ENCODE peak calls at places on chromosomes 3 and 15, in seven cellular contexts. One of them, this sample, is unnamed.
A peak's percentile ranks its signal among the peaks of the same experiment; 100 is the strongest.

GRCh38 chr3:22632566-22632965 is 570.6 kb upstream of the UBE2E2 start:
- DNase-seq in CD4-positive, CD25-positive, alpha-beta regulatory T cell: no peak
- DNase-seq in NCI-H2171: no peak
- DNase-seq in T-helper 2 cell: no peak
- DNase-seq in GM10248: no peak
- DNase-seq in uterus: no peak
- DNase-seq in AG10803: no peak
- DNase-seq in this sample: no peak

GRCh38 chr3:166860217-166860616 is 519.9 kb downstream of the ZBBX start:
- DNase-seq in CD4-positive, CD25-positive, alpha-beta regulatory T cell: no peak
- DNase-seq in NCI-H2171: no peak
- DNase-seq in T-helper 2 cell: no peak
- DNase-seq in GM10248: no peak
- DNase-seq in uterus: no peak
- DNase-seq in AG10803: no peak
- DNase-seq in this sample: no peak

GRCh38 chr3:4270726-4271125 is 32.4 kb upstream of the SETMAR start:
- DNase-seq in CD4-positive, CD25-positive, alpha-beta regulatory T cell: no peak
- DNase-seq in NCI-H2171: no peak
- DNase-seq in T-helper 2 cell: no peak
- DNase-seq in GM10248: no peak
- DNase-seq in uterus: no peak
- DNase-seq in AG10803: no peak
- DNase-seq in this sample: no peak

GRCh38 chr3:95297586-95297985 is 1234.7 kb downstream of the NSUN3 start:
- DNase-seq in CD4-positive, CD25-positive, alpha-beta regulatory T cell: no peak
- DNase-seq in NCI-H2171: no peak
- DNase-seq in T-helper 2 cell: no peak
- DNase-seq in GM10248: no peak
- DNase-seq in uterus: no peak
- DNase-seq in AG10803: no peak
- DNase-seq in this sample: no peak

GRCh38 chr15:93250905-93251304 is 161.9 kb upstream of the RGMA start:
- DNase-seq in CD4-positive, CD25-positive, alpha-beta regulatory T cell: no peak
- DNase-seq in NCI-H2171: no peak
- DNase-seq in T-helper 2 cell: no peak
- DNase-seq in GM10248: no peak
- DNase-seq in uterus: peak; percentile 27
- DNase-seq in AG10803: no peak
- DNase-seq in this sample: no peak

GRCh38 chr15:98689431-98689861 is 41.1 kb downstream of the IGF1R start:
- DNase-seq in CD4-positive, CD25-positive, alpha-beta regulatory T cell: no peak
- DNase-seq in NCI-H2171: no peak
- DNase-seq in T-helper 2 cell: no peak
- DNase-seq in GM10248: no peak
- DNase-seq in uterus: no peak
- DNase-seq in AG10803: peak; percentile 64
- DNase-seq in this sample: no peak

GRCh38 chr3:38347421-38348200 is 1.0 kb downstream of the XYLB start:
- DNase-seq in CD4-positive, CD25-positive, alpha-beta regulatory T cell: no peak
- DNase-seq in NCI-H2171: no peak
- DNase-seq in T-helper 2 cell: no peak
- DNase-seq in GM10248: no peak
- DNase-seq in uterus: no peak
- DNase-seq in AG10803: no peak
- DNase-seq in this sample: no peak

GRCh38 chr3:43455233-43455632 is 166.6 kb downstream of the ANO10 start:
- DNase-seq in CD4-positive, CD25-positive, alpha-beta regulatory T cell: no peak
- DNase-seq in NCI-H2171: no peak
- DNase-seq in T-helper 2 cell: no peak
- DNase-seq in GM10248: no peak
- DNase-seq in uterus: no peak
- DNase-seq in AG10803: peak; percentile 48
- DNase-seq in this sample: no peak

GRCh38 chr3:188729422-188729821 is 442.3 kb upstream of the TPRG1 start:
- DNase-seq in CD4-positive, CD25-positive, alpha-beta regulatory T cell: no peak
- DNase-seq in NCI-H2171: no peak
- DNase-seq in T-helper 2 cell: no peak
- DNase-seq in GM10248: no peak
- DNase-seq in uterus: no peak
- DNase-seq in AG10803: no peak
- DNase-seq in this sample: no peak

GRCh38 chr15:38414351-38414750 is 39.6 kb upstream of the FAM98B start:
- DNase-seq in CD4-positive, CD25-positive, alpha-beta regulatory T cell: no peak
- DNase-seq in NCI-H2171: no peak
- DNase-seq in T-helper 2 cell: no peak
- DNase-seq in GM10248: no peak
- DNase-seq in uterus: peak; percentile 17
- DNase-seq in AG10803: peak; percentile 72
- DNase-seq in this sample: peak; percentile 74

GRCh38 chr3:46271910-46272309 is 29.6 kb downstream of the CCR3 start:
- DNase-seq in CD4-positive, CD25-positive, alpha-beta regulatory T cell: no peak
- DNase-seq in NCI-H2171: no peak
- DNase-seq in T-helper 2 cell: no peak
- DNase-seq in GM10248: no peak
- DNase-seq in uterus: no peak
- DNase-seq in AG10803: no peak
- DNase-seq in this sample: no peak

GRCh38 chr15:92921215-92922131 is 21.3 kb downstream of the CHD2 start:
- DNase-seq in CD4-positive, CD25-positive, alpha-beta regulatory T cell: no peak
- DNase-seq in NCI-H2171: no peak
- DNase-seq in T-helper 2 cell: no peak
- DNase-seq in GM10248: no peak
- DNase-seq in uterus: no peak
- DNase-seq in AG10803: peak; percentile 49
- DNase-seq in this sample: no peak

GRCh38 chr15:32981536-32981935 is 213.0 kb downstream of the FMN1 start:
- DNase-seq in CD4-positive, CD25-positive, alpha-beta regulatory T cell: no peak
- DNase-seq in NCI-H2171: no peak
- DNase-seq in T-helper 2 cell: no peak
- DNase-seq in GM10248: no peak
- DNase-seq in uterus: no peak
- DNase-seq in AG10803: no peak
- DNase-seq in this sample: no peak

GRCh38 chr3:119613872-119614271 is 16.2 kb downstream of the PLA1A start:
- DNase-seq in CD4-positive, CD25-positive, alpha-beta regulatory T cell: no peak
- DNase-seq in NCI-H2171: no peak
- DNase-seq in T-helper 2 cell: no peak
- DNase-seq in GM10248: no peak
- DNase-seq in uterus: no peak
- DNase-seq in AG10803: no peak
- DNase-seq in this sample: no peak

This sample was measured in sciatic nerve.